ENCODE peak calls at places on chromosomes 5 and 9, in four cellular contexts. H is AG04450, P is AG09309, M is nephron progenitor cell. A is an unnamed sample.

GRCh38 chr9:109118802-109119438 is 827 bp downstream of the TMEM245 start:
- DNase-seq in P (no peak), M (no peak), H (no peak), A (peak)

GRCh38 chr5:34639852-34640626 is 16.1 kb upstream of the RAI14 start:
- DNase-seq in H (peak), M (no peak), P (no peak), A (no peak)

GRCh38 chr9:127805620-127806019 is 2.9 kb downstream of the FPGS start:
- DNase-seq in M (peak), P (no peak), H (no peak), A (peak)

GRCh38 chr5:61431923-61432620 is 100.0 kb downstream of the ZSWIM6 start:
- DNase-seq in H (no peak), P (no peak), M (no peak), A (no peak)

GRCh38 chr5:95955996-95956899 is 5.4 kb downstream of the ELL2 start:
- DNase-seq in P (no peak), M (no peak), H (no peak), A (no peak)

GRCh38 chr5:137718611-137719010 is 17.3 kb downstream of the KLHL3 start:
- DNase-seq in H (no peak), P (no peak), M (no peak), A (no peak)

GRCh38 chr5:56481147-56481997 is 248.2 kb upstream of the ANKRD55 start:
- DNase-seq in H (no peak), P (no peak), M (peak), A (peak)

GRCh38 chr5:90965110-90965676 is 406.6 kb downstream of the ADGRV1 start:
- DNase-seq in H (no peak), M (no peak), P (no peak), A (no peak)

GRCh38 chr9:130448035-130448624 is 3.4 kb downstream of the ASS1 start:
- DNase-seq in H (peak), M (no peak), P (no peak), A (no peak)

GRCh38 chr9:76298497-76299144 is 95.6 kb downstream of the RFK start:
- DNase-seq in P (no peak), H (no peak), M (no peak), A (no peak)

GRCh38 chr9:126554292-126554691 is 59.4 kb upstream of the LMX1B start:
- DNase-seq in H (no peak), P (no peak), M (no peak), A (no peak)

GRCh38 chr5:150001660-150002493 is 1.3 kb downstream of the HMGXB3 start:
- DNase-seq in H (no peak), M (peak), P (no peak), A (peak)

GRCh38 chr9:2093920-2094597 is 78.9 kb downstream of the SMARCA2 start:
- DNase-seq in H (peak), P (peak), M (no peak), A (no peak)

GRCh38 chr5:145697251-145698016 is 137.7 kb downstream of the PRELID2 start:
- DNase-seq in P (no peak), H (peak), M (peak), A (peak)

GRCh38 chr5:134541736-134542376 is 16.4 kb downstream of the JADE2 start:
- DNase-seq in M (peak), P (no peak), H (no peak), A (peak)

GRCh38 chr9:13386935-13387667 is 107.6 kb upstream of the MPDZ start:
- DNase-seq in M (no peak), H (no peak), P (peak), A (no peak)

GRCh38 chr5:90434116-90434714 is 24.7 kb upstream of the CETN3 start:
- DNase-seq in H (no peak), M (peak), P (no peak), A (peak)

GRCh38 chr9:132288371-132288770 is 66.4 kb downstream of the SETX start:
- DNase-seq in M (no peak), H (no peak), P (peak), A (no peak)

GRCh38 chr5:112210430-112211005 is 208.6 kb downstream of the EPB41L4A start:
- DNase-seq in H (no peak), M (peak), P (no peak), A (no peak)

GRCh38 chr9:26656003-26656940 is 236.3 kb downstream of the CAAP1 start:
- DNase-seq in P (no peak), M (peak), H (no peak), A (no peak)

GRCh38 chr5:98755406-98755805 is 18.1 kb upstream of the RGMB start:
- DNase-seq in P (no peak), H (no peak), M (no peak), A (no peak)

GRCh38 chr9:86546712-86547111 is 192.5 kb upstream of the TUT7 start:
- DNase-seq in P (no peak), M (no peak), H (no peak), A (no peak)

GRCh38 chr9:135480071-135480941 is 724 bp downstream of the PPP1R26 start:
- DNase-seq in H (no peak), P (no peak), M (peak), A (peak)

GRCh38 chr5:6820851-6821479 is 107.7 kb downstream of the TENT4A start:
- DNase-seq in H (no peak), M (peak), P (no peak), A (peak)

GRCh38 chr5:63401434-63402046 is 560.7 kb downstream of the HTR1A start:
- DNase-seq in H (no peak), M (peak), P (no peak), A (peak)

GRCh38 chr9:127838375-127839078 is 15.9 kb downstream of the ENG start:
- DNase-seq in P (peak), M (peak), H (peak), A (no peak)

GRCh38 chr9:133333566-133333965 is 2.4 kb downstream of the SURF6 start:
- DNase-seq in M (no peak), H (no peak), P (no peak), A (no peak)

GRCh38 chr9:13755551-13755950 is 476.1 kb upstream of the MPDZ start:
- DNase-seq in M (no peak), P (no peak), H (no peak), A (no peak)

GRCh38 chr9:123954921-123955320 is 25.0 kb upstream of the DENND1A start:
- DNase-seq in P (no peak), M (no peak), H (no peak), A (no peak)

GRCh38 chr5:96807099-96807654 is 568 bp downstream of the ERAP1 start:
- DNase-seq in H (no peak), P (no peak), M (peak), A (peak)

GRCh38 chr9:114031948-114032688 is 46.0 kb downstream of the AMBP start:
- DNase-seq in H (no peak), P (no peak), M (no peak), A (no peak)

GRCh38 chr5:134527156-134527960 is 1.9 kb downstream of the JADE2 start:
- DNase-seq in P (peak), H (peak), M (peak), A (peak)

GRCh38 chr5:154238776-154239481 is 48.4 kb downstream of the GALNT10 start:
- DNase-seq in P (no peak), M (no peak), H (no peak), A (peak)

GRCh38 chr5:93658044-93658443 is 75.0 kb downstream of the NR2F1 start:
- DNase-seq in M (no peak), H (no peak), P (no peak), A (no peak)

DNA sequence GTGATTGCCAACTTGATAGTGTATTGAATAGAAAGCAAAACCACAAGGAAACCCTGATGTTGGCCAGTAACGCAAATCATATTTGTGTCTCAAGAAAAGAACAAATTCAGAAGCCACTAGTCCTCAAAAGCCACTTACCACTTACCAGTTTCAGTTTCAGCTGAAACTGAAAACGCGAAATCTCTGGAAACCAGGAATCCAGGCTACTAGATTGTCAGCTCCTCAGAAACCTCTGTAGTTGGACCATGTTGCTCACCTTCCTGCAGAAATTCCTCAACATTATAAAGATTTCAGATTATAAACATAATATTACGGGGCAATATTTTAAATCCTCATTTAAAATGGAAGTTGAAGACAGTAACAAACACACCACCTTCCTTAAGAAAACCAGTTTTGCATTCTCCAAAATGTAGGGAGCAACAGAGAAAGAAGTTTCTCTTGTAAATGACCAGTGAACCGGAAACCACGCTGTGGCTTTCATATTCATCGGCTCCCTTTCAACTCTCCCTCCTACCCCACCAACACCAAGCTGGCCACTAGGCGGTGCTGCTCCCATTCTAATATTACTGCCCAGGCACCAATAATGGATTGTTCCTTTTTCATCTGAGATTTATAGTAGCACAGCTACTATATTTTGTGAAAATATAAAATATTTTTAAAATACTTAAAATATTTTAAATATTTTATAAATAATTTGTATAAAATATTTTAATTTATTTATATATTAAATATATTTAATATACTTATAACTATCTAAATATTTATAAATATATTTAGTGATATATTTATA is 8.7 kb upstream of the TMED7 start:
- DNase-seq in P (no peak), M (peak), H (peak), A (peak)
- TF ChIP-seq CTCF in P (peak), M (peak), H (peak), A (peak)

DNA sequence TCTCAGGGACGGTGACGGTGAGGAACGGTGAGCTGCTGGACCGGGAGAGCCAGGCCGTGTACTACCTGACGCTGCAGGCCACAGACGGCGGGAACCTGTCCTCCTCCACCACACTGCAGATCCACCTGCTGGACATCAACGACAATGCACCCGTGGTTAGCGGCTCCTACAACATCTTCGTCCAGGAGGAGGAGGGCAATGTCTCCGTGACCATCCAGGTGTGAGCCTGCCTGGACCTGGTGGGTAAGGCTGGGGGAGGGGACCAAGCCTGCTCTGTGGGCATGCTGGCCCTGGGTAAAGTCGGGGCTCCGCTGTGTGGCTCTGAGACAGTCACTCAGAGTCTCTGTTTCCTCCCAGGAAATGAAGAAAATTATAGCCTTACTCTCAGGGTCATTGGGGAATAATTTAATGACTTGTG is 29.3 kb downstream of the CDHR2 start:
- DNase-seq in M (peak), P (no peak), H (no peak), A (peak)
- TF ChIP-seq CTCF in M (peak), P (peak), H (peak), A (peak)

GRCh38 chr9:89640391-89640790 is 35.6 kb downstream of the GADD45G start:
- DNase-seq in M (no peak), H (no peak), P (no peak), A (no peak)

GRCh38 chr9:89637787-89638186 is 33.0 kb downstream of the GADD45G start:
- DNase-seq in P (no peak), H (no peak), M (no peak), A (no peak)

GRCh38 chr9:89639367-89639795 is 34.6 kb downstream of the GADD45G start:
- DNase-seq in P (no peak), H (no peak), M (no peak), A (no peak)

GRCh38 chr9:89639961-89640360 is 35.1 kb downstream of the GADD45G start:
- DNase-seq in H (no peak), P (no peak), M (no peak), A (no peak)

GRCh38 chr9:89638897-89639296 is 34.1 kb downstream of the GADD45G start:
- DNase-seq in P (no peak), H (no peak), M (no peak), A (no peak)
- TF ChIP-seq CTCF in P (no peak), H (no peak), M (no peak), A (no peak)

GRCh38 chr5:178589180-178590140 is 733 bp downstream of the COL23A1 start:
- DNase-seq in H (no peak), M (peak), P (no peak), A (no peak)
- TF ChIP-seq CTCF in H (no peak), M (no peak), P (no peak), A (no peak)

GRCh38 chr5:9498541-9499497 is 47.1 kb downstream of the SEMA5A start:
- DNase-seq in M (no peak), P (no peak), H (no peak), A (peak)
- TF ChIP-seq CTCF in M (peak), P (peak), H (peak), A (no peak)

DNA sequence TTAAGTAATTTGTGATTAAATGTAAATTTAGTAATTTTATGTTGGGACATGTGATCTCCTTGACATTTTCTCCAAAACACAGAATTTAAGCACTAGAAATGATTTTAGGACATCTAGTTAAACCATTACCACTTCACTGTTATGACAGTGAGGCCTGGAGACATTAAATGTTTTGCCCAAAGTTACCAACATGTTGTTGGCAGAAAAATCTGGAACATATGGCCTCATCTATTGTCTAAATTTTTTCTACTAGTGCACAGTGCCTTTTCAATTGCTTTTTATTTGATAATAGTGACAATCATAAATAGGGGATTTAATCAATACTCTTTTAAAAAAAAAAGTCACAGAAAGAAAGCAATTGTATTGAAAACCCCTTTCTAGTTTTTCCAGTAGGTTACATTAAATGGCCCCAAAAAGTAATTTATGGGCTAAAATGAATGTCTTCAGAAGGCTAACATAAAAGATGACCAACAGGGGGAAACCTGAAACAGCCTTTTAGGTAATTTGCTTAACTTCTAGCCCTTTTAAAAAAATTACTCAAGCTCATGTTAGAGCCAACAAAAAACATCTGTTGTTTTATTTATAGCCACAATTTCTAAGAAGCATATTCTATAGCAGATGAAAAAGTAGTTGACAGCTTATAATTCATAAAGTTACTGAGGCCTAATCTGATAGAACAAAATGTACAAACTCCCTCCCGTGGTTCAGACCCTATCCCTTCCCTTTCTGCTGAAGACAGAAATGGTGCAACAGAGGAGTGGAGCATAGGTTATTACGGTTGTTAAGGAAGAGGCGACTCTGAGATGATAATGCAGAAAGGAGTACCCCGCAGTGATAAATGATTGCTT is 45.8 kb downstream of the PIK3R1 start:
- DNase-seq in M (no peak), P (no peak), H (no peak), A (no peak)
- TF ChIP-seq CTCF in M (no peak), P (no peak), H (peak), A (peak)

A was measured in GM20000.